ENCODE peak calls at places on chromosomes 3 and 15, in seven cellular contexts. H, O, C, A, W, B and I are unnamed samples. For H3K27me3, the result is how much of the 10 kb centered on the place peaks cover.

GRCh38 chr3:111963424-111963823 is 15.4 kb upstream of the ABHD10 start:
- DNase-seq in A (no peak), W (no peak), O (peak), H (no peak), B (no peak), C (no peak), I (no peak)

GRCh38 chr3:66620185-66620803 is 119.5 kb upstream of the LRIG1 start:
- DNase-seq in A (no peak), W (no peak), C (no peak), O (no peak), B (no peak), H (no peak), I (no peak)

GRCh38 chr3:50256978-50257890 is 11.7 kb upstream of the SEMA3B start:
- DNase-seq in B (no peak), W (no peak), C (no peak), A (peak), H (peak), O (no peak), I (no peak)

GRCh38 chr3:127158614-127159221 is 34.2 kb upstream of the PRR23E start:
- DNase-seq in B (no peak), W (no peak), H (no peak), O (no peak), A (no peak), C (no peak), I (no peak)

GRCh38 chr3:132785292-132785691 is 63.1 kb upstream of the NPHP3 start:
- DNase-seq in H (no peak), O (no peak), W (no peak), B (no peak), A (no peak), C (no peak), I (no peak)

GRCh38 chr3:43296565-43296964 is 10.2 kb downstream of the SNRK start:
- DNase-seq in O (no peak), A (peak), H (no peak), C (no peak), W (peak), B (no peak), I (peak)

GRCh38 chr3:137171834-137172603 is 214.2 kb downstream of the IL20RB start:
- DNase-seq in A (no peak), W (no peak), B (no peak), O (no peak), H (no peak), C (no peak), I (no peak)

GRCh38 chr3:146218880-146219866 is 31.7 kb downstream of the PLSCR4 start:
- DNase-seq in W (peak), B (no peak), A (peak), H (peak), O (no peak), C (peak), I (no peak)

GRCh38 chr3:54122046-54122801 is at the start of gene CACNA2D3:
- DNase-seq in W (no peak), O (no peak), H (peak), C (no peak), A (peak), B (peak), I (peak)

GRCh38 chr3:55489804-55490132 is 2.7 kb upstream of the WNT5A start:
- DNase-seq in O (no peak), W (no peak), A (peak), H (no peak), B (no peak), C (no peak), I (peak)

GRCh38 chr3:142987080-142987700 is 14.2 kb upstream of the U2SURP start:
- DNase-seq in O (no peak), A (no peak), B (no peak), H (no peak), C (peak), W (peak), I (no peak)

GRCh38 chr3:58577269-58577821 is at the start of gene FAM107A:
- DNase-seq in W (no peak), B (peak), O (no peak), H (peak), A (peak), C (no peak), I (no peak)

DNA sequence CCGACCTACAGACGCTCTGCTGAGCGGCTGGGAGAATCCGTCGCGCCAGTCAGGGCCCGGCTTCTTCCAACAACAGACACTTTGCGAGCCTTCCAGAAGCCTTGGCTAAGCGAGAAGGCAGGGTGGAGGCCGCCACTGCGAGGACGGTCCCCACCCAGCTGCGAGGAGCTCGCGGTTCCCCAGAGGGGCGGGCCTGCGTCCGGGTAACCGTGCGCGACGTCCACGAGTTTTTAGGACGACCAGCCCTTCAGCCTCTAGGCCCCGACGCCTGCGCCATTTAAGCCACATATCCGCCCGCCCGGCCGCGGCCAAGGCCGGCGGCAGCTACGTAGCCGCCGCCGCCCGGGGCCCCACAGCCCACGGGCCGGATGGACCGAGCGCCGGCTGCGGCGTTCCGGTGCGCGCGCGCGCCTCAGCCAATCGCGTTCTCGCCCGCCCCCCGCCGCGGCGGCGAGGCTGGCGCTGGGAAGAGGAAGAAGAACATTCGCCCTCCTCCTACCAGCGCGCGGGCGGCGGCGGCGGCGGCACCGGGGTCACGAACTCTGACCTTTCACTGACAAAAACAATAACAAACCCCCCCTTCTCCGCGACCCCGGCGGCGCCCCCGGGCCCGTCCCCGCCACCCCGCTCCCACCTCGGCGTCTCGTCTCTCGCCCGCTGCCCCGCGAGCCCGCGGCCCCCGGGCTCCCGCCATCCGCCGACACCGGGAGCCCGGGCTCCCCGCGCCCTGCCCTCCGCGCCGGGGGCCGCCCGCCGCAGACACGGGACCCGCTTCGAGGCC is at the start of gene NR2C2:
- DNase-seq in B (peak), A (peak), C (peak), W (peak), O (peak), H (peak), I (peak)
- TF ChIP-seq POLR2AphosphoS5 in B (peak), A (peak), C (peak), W (peak), O (peak), H (peak), I (peak)

DNA sequence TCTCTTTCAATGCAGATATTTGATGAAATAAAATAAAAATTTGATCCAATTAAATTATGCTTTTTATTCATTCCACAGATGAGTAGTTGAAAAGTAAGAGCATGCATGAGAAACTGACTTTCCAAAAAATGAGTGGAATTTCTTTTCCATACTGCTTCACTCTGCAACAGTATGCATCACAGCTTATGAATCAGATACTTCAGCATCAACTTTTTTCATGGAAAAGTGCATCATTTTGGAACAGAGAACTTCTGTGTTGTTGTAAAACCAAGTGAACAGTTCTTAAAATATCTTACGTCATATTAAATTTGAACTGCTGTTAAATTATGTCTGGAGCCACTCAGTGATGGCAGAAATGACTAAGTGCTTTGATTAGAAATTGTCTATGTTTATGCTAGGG is 16.7 kb upstream of the SLC7A14 start:
- DNase-seq in B (no peak), H (no peak), O (no peak), C (no peak), W (no peak), A (no peak), I (no peak)
- H3K27me3 ChIP-seq in B (under half), H (under half), O (under half), C (under half), W (under half), A (under half), I (under half)

GRCh38 chr15:101426761-101427333 is 62.7 kb downstream of the PCSK6 start:
- DNase-seq in A (no peak), O (no peak), H (peak), C (no peak), B (no peak), W (no peak), I (no peak)
- TF ChIP-seq CTCF in A (no peak), O (no peak), H (no peak), C (no peak), B (no peak), W (no peak), I (no peak)

GRCh38 chr15:89754361-89755154 is 3.5 kb upstream of the MESP1 start:
- DNase-seq in W (no peak), A (no peak), H (no peak), O (no peak), C (no peak), B (no peak), I (no peak)
- TF ChIP-seq POLR2AphosphoS5 in W (no peak), A (no peak), H (no peak), O (no peak), C (no peak), B (no peak), I (no peak)

GRCh38 chr15:89451846-89452245 is 44.5 kb downstream of the RHCG start:
- DNase-seq in H (no peak), O (no peak), B (no peak), C (no peak), W (no peak), A (no peak), I (no peak)

GRCh38 chr15:89457086-89457485 is 39.3 kb downstream of the RHCG start:
- DNase-seq in O (peak), B (no peak), H (no peak), C (peak), W (peak), A (no peak), I (no peak)

GRCh38 chr15:89458440-89458839 is 37.9 kb downstream of the RHCG start:
- DNase-seq in O (no peak), B (no peak), W (no peak), H (no peak), C (no peak), A (no peak), I (no peak)

GRCh38 chr15:89452330-89452836 is 44.0 kb downstream of the RHCG start:
- DNase-seq in B (no peak), A (no peak), W (no peak), C (no peak), O (no peak), H (no peak), I (no peak)

GRCh38 chr15:89455535-89455934 is 40.8 kb downstream of the RHCG start:
- DNase-seq in W (no peak), A (no peak), O (no peak), H (no peak), B (no peak), C (no peak), I (no peak)
- H3K27me3 ChIP-seq in W (under half), A (under half), O (under half), H (under half), B (under half), C (under half), I (under half)

GRCh38 chr15:66149871-66150270 is 103.7 kb downstream of the MEGF11 start:
- DNase-seq in A (no peak), W (no peak), C (no peak), O (no peak), B (no peak), H (no peak), I (no peak)

GRCh38 chr15:66152650-66153049 is 100.9 kb downstream of the MEGF11 start:
- DNase-seq in W (no peak), B (no peak), H (no peak), A (no peak), O (no peak), C (no peak), I (no peak)

GRCh38 chr15:66154581-66154980 is 99.0 kb downstream of the MEGF11 start:
- DNase-seq in A (no peak), W (no peak), B (no peak), C (no peak), O (no peak), H (no peak), I (no peak)

GRCh38 chr15:66153549-66154415 is 99.8 kb downstream of the MEGF11 start:
- DNase-seq in C (no peak), H (no peak), O (no peak), B (no peak), W (no peak), A (no peak), I (no peak)

GRCh38 chr15:66151809-66152208 is 101.7 kb downstream of the MEGF11 start:
- DNase-seq in A (peak), H (peak), C (no peak), O (no peak), W (no peak), B (no peak), I (no peak)
- TF ChIP-seq CTCF in A (no peak), H (no peak), C (peak), O (peak), W (no peak), B (no peak), I (no peak)

GRCh38 chr15:94232107-94232506 is 746 bp downstream of the MCTP2 start:
- DNase-seq in B (no peak), A (no peak), C (no peak), O (no peak), H (no peak), W (no peak), I (no peak)

GRCh38 chr15:94230436-94230885 is 900 bp upstream of the MCTP2 start:
- DNase-seq in A (no peak), O (no peak), B (no peak), C (no peak), H (no peak), W (no peak), I (no peak)

GRCh38 chr15:94229591-94230365 is 1.6 kb upstream of the MCTP2 start:
- DNase-seq in C (no peak), B (no peak), O (no peak), W (no peak), A (no peak), H (no peak), I (no peak)

GRCh38 chr15:94231728-94232086 is 346 bp downstream of the MCTP2 start:
- DNase-seq in W (no peak), O (no peak), A (peak), H (peak), B (peak), C (peak), I (peak)

GRCh38 chr15:94230886-94231727 is at the start of gene MCTP2:
- DNase-seq in C (peak), A (peak), O (peak), H (peak), B (peak), W (no peak), I (peak)
- TF ChIP-seq POLR2AphosphoS5 in C (no peak), A (peak), O (peak), H (peak), B (no peak), W (no peak), I (peak)

GRCh38 chr15:70528270-70528706 is 235.1 kb downstream of the UACA start:
- DNase-seq in A (peak), C (peak), B (no peak), W (no peak), O (peak), H (peak), I (no peak)
- H3K27me3 ChIP-seq in A (under half), C (under half), B (under half), W (under half), O (under half), H (under half), I (under half)